ENCODE peak calls at places on chromosomes 2 and 18, in four cellular contexts. G, F, R and L are unnamed samples.

GRCh38 chr2:113799375-113799774 is 42.9 kb upstream of the SLC35F5 start:
- DNase-seq in G (no peak), F (no peak), R (no peak), L (no peak)

GRCh38 chr2:147554708-147555107 is 290.1 kb upstream of the ACVR2A start:
- DNase-seq in G (peak; percentile 23), F (no peak), R (no peak), L (no peak)

GRCh38 chr18:51437280-51438271 is 240.1 kb upstream of the MEX3C start:
- DNase-seq in G (no peak), F (no peak), R (no peak), L (no peak)

GRCh38 chr2:197498937-197499593 is 575 bp downstream of the HSPD1 start:
- DNase-seq in G (peak; percentile 56), F (no peak), R (peak; percentile 61), L (no peak)

GRCh38 chr2:207993141-207993763 is 32.1 kb downstream of the PLEKHM3 start:
- DNase-seq in G (no peak), F (no peak), R (no peak), L (no peak)

GRCh38 chr2:237128026-237128703 is 42.5 kb downstream of the COPS8 start:
- DNase-seq in G (peak; percentile 93), F (peak; percentile 54), R (peak; percentile 13), L (no peak)

GRCh38 chr18:45106331-45106774 is 425.7 kb downstream of the SETBP1 start:
- DNase-seq in G (no peak), F (no peak), R (no peak), L (no peak)

GRCh38 chr2:13522917-13523821 is 806.4 kb downstream of the TRIB2 start:
- DNase-seq in G (no peak), F (no peak), R (no peak), L (no peak)

GRCh38 chr2:150442484-150442883 is 45.0 kb downstream of the RND3 start:
- DNase-seq in G (no peak), F (no peak), R (no peak), L (no peak)

GRCh38 chr2:237223208-237223861 is 137.6 kb downstream of the COPS8 start:
- DNase-seq in G (peak; percentile 64), F (peak; percentile 16), R (no peak), L (no peak)

GRCh38 chr2:201201371-201201770 is 18.4 kb downstream of the CASP10 start:
- DNase-seq in G (no peak), F (no peak), R (no peak), L (no peak)

GRCh38 chr2:73827018-73827417 is 1.7 kb upstream of the STAMBP start:
- DNase-seq in G (no peak), F (no peak), R (no peak), L (no peak)

GRCh38 chr2:106833248-106833647 is 52.7 kb downstream of the ST6GAL2 start:
- DNase-seq in G (no peak), F (no peak), R (no peak), L (no peak)

GRCh38 chr2:151721161-151721560 is 13.1 kb downstream of the NEB start:
- DNase-seq in G (no peak), F (no peak), R (no peak), L (no peak)

GRCh38 chr2:241412144-241412543 is 56.1 kb downstream of the FARP2 start:
- DNase-seq in G (no peak), F (peak; percentile 37), R (no peak), L (no peak)

GRCh38 chr2:105734762-105735538 is 9.8 kb upstream of the NCK2 start:
- DNase-seq in G (no peak), F (no peak), R (no peak), L (no peak)

GRCh38 chr2:148130571-148130970 is 109.7 kb downstream of the MBD5 start:
- DNase-seq in G (no peak), F (no peak), R (no peak), L (no peak)

GRCh38 chr18:71831039-71831438 is 713.1 kb downstream of the CBLN2 start:
- DNase-seq in G (no peak), F (no peak), R (no peak), L (no peak)

GRCh38 chr2:164667566-164667965 is 46.3 kb upstream of the GRB14 start:
- DNase-seq in G (no peak), F (no peak), R (no peak), L (no peak)

GRCh38 chr2:165016772-165017411 is 61.6 kb upstream of the SLC38A11 start:
- DNase-seq in G (no peak), F (peak; percentile 86), R (peak; percentile 39), L (peak; percentile 79)

GRCh38 chr18:42053188-42053781 is 98.3 kb downstream of the PIK3C3 start:
- DNase-seq in G (peak; percentile 12), F (peak; percentile 58), R (peak; percentile 66), L (no peak)

GRCh38 chr2:88626171-88627054 is 851 bp downstream of the EIF2AK3 start:
- DNase-seq in G (peak; percentile 48), F (no peak), R (peak; percentile 44), L (no peak)

GRCh38 chr18:66439670-66440069 is 164.2 kb downstream of the CDH19 start:
- DNase-seq in G (no peak), F (no peak), R (no peak), L (no peak)

GRCh38 chr2:131413148-131413747 is 49.3 kb upstream of the RAB6D start:
- DNase-seq in G (no peak), F (peak; percentile 17), R (no peak), L (peak; percentile 13)

GRCh38 chr2:29531626-29532025 is 389.8 kb downstream of the ALK start:
- DNase-seq in G (no peak), F (no peak), R (no peak), L (no peak)

GRCh38 chr2:63301481-63301880 is 250.9 kb downstream of the OTX1 start:
- DNase-seq in G (no peak), F (no peak), R (no peak), L (no peak)

GRCh38 chr2:181877181-181877664 is 14.3 kb upstream of the ITPRID2 start:
- DNase-seq in G (no peak), F (no peak), R (no peak), L (no peak)

GRCh38 chr18:50422286-50422898 is 47.5 kb downstream of the SKA1 start:
- DNase-seq in G (no peak), F (no peak), R (no peak), L (no peak)

GRCh38 chr2:230947908-230948365 is 22.9 kb upstream of the GPR55 start:
- DNase-seq in G (no peak), F (no peak), R (no peak), L (no peak)

GRCh38 chr18:44943201-44943881 is 262.7 kb downstream of the SETBP1 start:
- DNase-seq in G (no peak), F (no peak), R (no peak), L (no peak)

GRCh38 chr2:10030311-10030736 is 13.0 kb upstream of the KLF11 start:
- DNase-seq in G (no peak), F (no peak), R (no peak), L (no peak)